ENCODE peak calls at places on chromosomes 6 and 20, in eight cellular contexts. C, P, F, X, N, V, Y and J are unnamed samples.

GRCh38 chr20:60101201-60101893 is 143.1 kb downstream of the CDH26 start:
- DNase-seq in C (no peak), P (no peak), F (no peak), X (no peak), N (no peak), V (no peak), Y (no peak), J (no peak)

GRCh38 chr6:132052096-132052495 is 100.9 kb upstream of the CCN2 start:
- DNase-seq in C (no peak), P (no peak), F (no peak), X (no peak), N (no peak), V (no peak), Y (no peak), J (no peak)

GRCh38 chr6:7237653-7238190 is 75.3 kb downstream of the SSR1 start:
- DNase-seq in C (no peak), P (no peak), F (no peak), X (no peak), N (peak; percentile 36), V (no peak), Y (no peak), J (no peak)

GRCh38 chr20:12762725-12763124 is 246.0 kb upstream of the SPTLC3 start:
- DNase-seq in C (no peak), P (no peak), F (no peak), X (peak; percentile 14), N (peak; percentile 3), V (no peak), Y (peak; percentile 15), J (peak; percentile 3)

GRCh38 chr6:3612341-3613041 is 139.0 kb downstream of the PXDC1 start:
- DNase-seq in C (no peak), P (peak; percentile 82), F (no peak), X (peak; percentile 95), N (peak; percentile 95), V (no peak), Y (no peak), J (no peak)

GRCh38 chr6:53119772-53120409 is 28.8 kb downstream of the GCM1 start:
- DNase-seq in C (peak; percentile 48), P (no peak), F (no peak), X (peak; percentile 50), N (peak; percentile 55), V (no peak), Y (no peak), J (no peak)

GRCh38 chr20:44097521-44098255 is 89.3 kb downstream of the JPH2 start:
- DNase-seq in C (no peak), P (no peak), F (no peak), X (peak; percentile 70), N (no peak), V (peak; percentile 71), Y (no peak), J (no peak)

GRCh38 chr6:20476501-20477043 is 57.7 kb upstream of the CDKAL1 start:
- DNase-seq in C (no peak), P (no peak), F (no peak), X (no peak), N (no peak), V (no peak), Y (no peak), J (no peak)

GRCh38 chr6:111013144-111013905 is 31.5 kb downstream of the RPF2 start:
- DNase-seq in C (no peak), P (peak; percentile 13), F (no peak), X (no peak), N (peak; percentile 52), V (no peak), Y (no peak), J (no peak)

GRCh38 chr6:38861957-38862401 is 146.9 kb downstream of the DNAH8 start:
- DNase-seq in C (no peak), P (no peak), F (no peak), X (peak; percentile 75), N (no peak), V (no peak), Y (no peak), J (no peak)

GRCh38 chr6:45677381-45677992 is 299.8 kb upstream of the SUPT3H start:
- DNase-seq in C (no peak), P (no peak), F (no peak), X (no peak), N (peak; percentile 64), V (no peak), Y (peak; percentile 20), J (no peak)

GRCh38 chr6:15763827-15764226 is 101.0 kb upstream of the DTNBP1 start:
- DNase-seq in C (no peak), P (no peak), F (no peak), X (no peak), N (peak; percentile 65), V (no peak), Y (no peak), J (no peak)

GRCh38 chr6:147449405-147450161 is 58.9 kb upstream of the SAMD5 start:
- DNase-seq in C (no peak), P (no peak), F (no peak), X (no peak), N (no peak), V (no peak), Y (no peak), J (no peak)

GRCh38 chr20:43736588-43737091 is 9.8 kb upstream of the GTSF1L start:
- DNase-seq in C (peak; percentile 25), P (no peak), F (no peak), X (no peak), N (peak; percentile 41), V (no peak), Y (no peak), J (no peak)

GRCh38 chr6:158843751-158844683 is 24.8 kb upstream of the EZR start:
- DNase-seq in C (no peak), P (no peak), F (no peak), X (no peak), N (no peak), V (no peak), Y (no peak), J (no peak)

GRCh38 chr20:2312876-2313275 is 17.1 kb downstream of the TGM3 start:
- DNase-seq in C (no peak), P (no peak), F (no peak), X (no peak), N (no peak), V (no peak), Y (no peak), J (no peak)

GRCh38 chr20:52306477-52306876 is 114.9 kb upstream of the ZFP64 start:
- DNase-seq in C (no peak), P (no peak), F (no peak), X (no peak), N (no peak), V (no peak), Y (no peak), J (no peak)

GRCh38 chr20:24777746-24778145 is 171.3 kb upstream of the CST7 start:
- DNase-seq in C (no peak), P (no peak), F (no peak), X (no peak), N (no peak), V (peak; percentile 19), Y (no peak), J (no peak)

GRCh38 chr6:13384966-13385365 is 56.6 kb upstream of the TBC1D7 start:
- DNase-seq in C (no peak), P (no peak), F (no peak), X (no peak), N (no peak), V (no peak), Y (no peak), J (no peak)

DNA sequence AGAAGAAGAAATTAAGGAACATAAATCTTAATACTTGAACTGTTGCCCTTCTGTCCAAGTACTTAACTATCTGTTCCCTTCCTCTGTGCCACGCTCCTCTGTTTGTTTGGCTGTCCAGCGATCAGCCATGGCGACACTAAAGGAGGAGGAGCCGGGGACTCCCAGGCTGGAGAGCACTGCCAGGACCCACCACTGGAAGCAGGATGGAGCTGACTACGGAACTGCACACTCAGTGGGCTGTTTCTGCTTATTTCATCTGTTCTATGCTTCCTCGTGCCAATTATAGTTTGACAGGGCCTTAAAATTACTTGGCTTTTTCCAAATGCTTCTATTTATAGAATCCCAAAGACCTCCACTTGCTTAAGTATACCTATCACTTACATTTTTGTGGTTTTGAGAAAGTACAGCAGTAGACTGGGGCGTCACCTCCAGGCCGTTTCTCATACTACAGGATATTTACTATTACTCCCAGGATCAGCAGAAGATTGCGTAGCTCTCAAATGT is 17.1 kb downstream of the IRF4 start:
- DNase-seq in C (peak; percentile 54), P (no peak), F (no peak), X (no peak), N (peak; percentile 77), V (no peak), Y (no peak), J (peak; percentile 56)
- TF ChIP-seq CTCF in C (no peak), P (peak; percentile 20), F (peak; percentile 63), X (peak; percentile 8), N (peak; percentile 66), V (peak; percentile 24), Y (peak; percentile 58), J (peak; percentile 35)

DNA sequence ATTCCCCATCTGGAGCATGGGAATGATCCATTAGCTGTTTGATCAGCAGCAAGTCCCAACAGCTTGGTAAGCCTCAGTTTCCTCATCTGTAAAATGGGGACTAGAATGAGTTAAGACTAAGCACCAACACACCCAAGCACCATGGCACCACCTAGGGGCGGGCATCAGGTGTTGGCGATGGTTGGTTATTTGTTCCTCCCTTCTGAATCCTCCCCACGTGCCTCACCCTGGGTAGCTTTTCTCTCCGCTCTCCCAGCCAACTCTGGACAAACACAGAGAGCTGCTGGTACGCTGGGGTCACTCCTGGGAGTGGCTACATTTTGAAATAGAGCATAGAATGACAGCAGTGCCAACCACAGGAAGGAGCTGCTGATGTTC is 13.3 kb upstream of the ITPR3 start:
- DNase-seq in C (no peak), P (no peak), F (no peak), X (no peak), N (no peak), V (no peak), Y (no peak), J (no peak)
- TF ChIP-seq CTCF in C (no peak), P (peak; percentile 15), F (peak; percentile 8), X (peak; percentile 37), N (peak; percentile 25), V (peak; percentile 45), Y (peak; percentile 31), J (no peak)

GRCh38 chr20:407097-407952 is 774 bp upstream of the RBCK1 start:
- DNase-seq in C (peak; percentile 89), P (peak; percentile 32), F (peak; percentile 61), X (peak; percentile 77), N (peak; percentile 81), V (no peak), Y (peak; percentile 80), J (peak; percentile 83)
- TF ChIP-seq CTCF in C (no peak), P (peak; percentile 36), F (peak; percentile 32), X (peak; percentile 13), N (peak; percentile 46), V (peak; percentile 36), Y (peak; percentile 28), J (peak; percentile 17)

GRCh38 chr20:31738729-31739549 is at the start of gene TPX2:
- DNase-seq in C (peak; percentile 94), P (peak; percentile 93), F (peak; percentile 92), X (peak; percentile 96), N (peak; percentile 98), V (peak; percentile 100), Y (peak; percentile 93), J (peak; percentile 91)
- TF ChIP-seq CTCF in C (no peak), P (peak; percentile 14), F (peak; percentile 53), X (no peak), N (peak; percentile 30), V (peak; percentile 43), Y (peak; percentile 39), J (no peak)